ENCODE peak calls at places on chromosomes 13 and 19, in four cellular contexts. One of them, this sample, is unnamed.

GRCh38 chr19:10269333-10270179 is 1.4 kb upstream of the ICAM1 start:
- DNase-seq in neural progenitor cell: peak; percentile 87
- DNase-seq in Panc1: peak; percentile 33
- DNase-seq in adrenal gland: peak; percentile 79
- DNase-seq in this sample: peak; percentile 81

GRCh38 chr19:45569619-45570421 is 14.8 kb downstream of the OPA3 start:
- DNase-seq in adrenal gland: peak; percentile 71
- DNase-seq in Panc1: no peak
- DNase-seq in neural progenitor cell: peak; percentile 80
- DNase-seq in this sample: peak; percentile 56

GRCh38 chr19:46745521-46746280 is at the start of gene FKRP:
- DNase-seq in adrenal gland: no peak
- DNase-seq in Panc1: no peak
- DNase-seq in neural progenitor cell: peak; percentile 69
- DNase-seq in this sample: peak; percentile 25

GRCh38 chr13:28641600-28641926 is 17.4 kb upstream of the POMP start:
- DNase-seq in Panc1: no peak
- DNase-seq in neural progenitor cell: no peak
- DNase-seq in adrenal gland: no peak
- DNase-seq in this sample: no peak

GRCh38 chr13:41546372-41547252 is 89.3 kb downstream of the RGCC start:
- DNase-seq in Panc1: no peak
- DNase-seq in adrenal gland: no peak
- DNase-seq in neural progenitor cell: no peak
- DNase-seq in this sample: no peak

GRCh38 chr13:27621116-27621365 is 651 bp upstream of the POLR1D start:
- DNase-seq in adrenal gland: no peak
- DNase-seq in Panc1: no peak
- DNase-seq in neural progenitor cell: no peak
- DNase-seq in this sample: no peak

GRCh38 chr13:102580552-102581169 is 16.1 kb upstream of the TPP2 start:
- DNase-seq in adrenal gland: no peak
- DNase-seq in Panc1: peak; percentile 53
- DNase-seq in neural progenitor cell: peak; percentile 73
- DNase-seq in this sample: no peak

GRCh38 chr13:91468301-91468700 is 69.9 kb downstream of the GPC5 start:
- DNase-seq in neural progenitor cell: no peak
- DNase-seq in adrenal gland: no peak
- DNase-seq in Panc1: no peak
- DNase-seq in this sample: no peak

GRCh38 chr19:38006361-38007045 is 99.5 kb downstream of the SIPA1L3 start:
- DNase-seq in Panc1: no peak
- DNase-seq in neural progenitor cell: no peak
- DNase-seq in adrenal gland: no peak
- DNase-seq in this sample: no peak

GRCh38 chr19:49741210-49741844 is 21.8 kb downstream of the TSKS start:
- DNase-seq in adrenal gland: no peak
- DNase-seq in neural progenitor cell: no peak
- DNase-seq in Panc1: no peak
- DNase-seq in this sample: no peak

GRCh38 chr19:19541572-19541971 is 3.5 kb downstream of the CILP2 start:
- DNase-seq in adrenal gland: no peak
- DNase-seq in Panc1: no peak
- DNase-seq in neural progenitor cell: no peak
- DNase-seq in this sample: no peak

GRCh38 chr13:77328819-77329132 is 1.9 kb upstream of the MYCBP2 start:
- DNase-seq in Panc1: no peak
- DNase-seq in adrenal gland: no peak
- DNase-seq in neural progenitor cell: no peak
- DNase-seq in this sample: no peak

GRCh38 chr19:610801-611505 is 21.3 kb downstream of the HCN2 start:
- DNase-seq in adrenal gland: peak; percentile 74
- DNase-seq in neural progenitor cell: no peak
- DNase-seq in Panc1: no peak
- DNase-seq in this sample: no peak

GRCh38 chr19:51135004-51135403 is 7.1 kb upstream of the SIGLEC7 start:
- DNase-seq in neural progenitor cell: no peak
- DNase-seq in adrenal gland: no peak
- DNase-seq in Panc1: no peak
- DNase-seq in this sample: no peak

GRCh38 chr13:59643239-59643865 is 520.4 kb downstream of the DIAPH3 start:
- DNase-seq in Panc1: no peak
- DNase-seq in adrenal gland: no peak
- DNase-seq in neural progenitor cell: no peak
- DNase-seq in this sample: no peak

GRCh38 chr13:99310382-99311031 is 3.3 kb upstream of the GPR183 start:
- DNase-seq in Panc1: no peak
- DNase-seq in adrenal gland: no peak
- DNase-seq in neural progenitor cell: no peak
- DNase-seq in this sample: no peak

GRCh38 chr13:77373541-77373940 is 46.6 kb upstream of the MYCBP2 start:
- DNase-seq in neural progenitor cell: no peak
- DNase-seq in Panc1: no peak
- DNase-seq in adrenal gland: no peak
- DNase-seq in this sample: no peak

GRCh38 chr19:16587031-16588023 is 15.1 kb upstream of the SLC35E1 start:
- DNase-seq in neural progenitor cell: no peak
- DNase-seq in adrenal gland: no peak
- DNase-seq in Panc1: no peak
- DNase-seq in this sample: peak; percentile 44

GRCh38 chr19:39211731-39212376 is 7.8 kb upstream of the SYCN start:
- DNase-seq in neural progenitor cell: no peak
- DNase-seq in adrenal gland: no peak
- DNase-seq in Panc1: no peak
- DNase-seq in this sample: no peak

GRCh38 chr13:36639610-36640009 is 34.2 kb upstream of the SERTM1 start:
- DNase-seq in neural progenitor cell: no peak
- DNase-seq in adrenal gland: no peak
- DNase-seq in Panc1: no peak
- DNase-seq in this sample: no peak

GRCh38 chr19:1503089-1503924 is 9.5 kb downstream of the ADAMTSL5 start:
- DNase-seq in Panc1: no peak
- DNase-seq in adrenal gland: no peak
- DNase-seq in neural progenitor cell: peak; percentile 86
- DNase-seq in this sample: peak; percentile 31

DNA sequence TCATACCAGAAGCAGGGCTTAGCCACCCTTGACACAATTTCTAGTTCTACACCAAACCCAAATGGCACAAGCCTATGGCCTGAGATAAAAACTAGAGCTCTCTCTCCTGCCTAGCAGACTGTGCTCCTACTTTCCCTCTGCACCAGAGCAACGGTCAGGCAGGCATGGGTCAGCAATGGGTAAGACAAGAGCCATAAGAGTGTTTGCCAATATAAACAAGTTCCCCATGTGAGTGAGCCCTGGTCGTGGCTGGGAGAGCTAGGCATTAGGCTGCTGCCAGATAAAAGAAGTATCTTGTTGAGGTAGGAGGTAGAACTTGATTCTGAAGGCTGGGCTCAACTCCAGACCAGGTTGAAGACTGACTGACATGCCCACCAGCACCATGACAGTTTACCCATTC is 1979.1 kb downstream of the OLFM4 start:
- DNase-seq in Panc1: no peak
- DNase-seq in neural progenitor cell: no peak
- DNase-seq in adrenal gland: no peak
- DNase-seq in this sample: peak; percentile 81
- H3K4me3 ChIP-seq in Panc1: no peak overlapping the region
- H3K4me3 ChIP-seq in neural progenitor cell: no peak overlapping the region
- H3K4me3 ChIP-seq in adrenal gland: no peak overlapping the region
- H3K4me3 ChIP-seq in this sample: no peak overlapping the region

GRCh38 chr13:40057228-40057627 is 401.8 kb downstream of the COG6 start:
- DNase-seq in Panc1: no peak
- DNase-seq in neural progenitor cell: no peak
- DNase-seq in adrenal gland: no peak
- DNase-seq in this sample: no peak

GRCh38 chr13:40053401-40053800 is 397.9 kb downstream of the COG6 start:
- DNase-seq in adrenal gland: no peak
- DNase-seq in Panc1: no peak
- DNase-seq in neural progenitor cell: no peak
- DNase-seq in this sample: no peak

GRCh38 chr13:40047322-40047771 is 391.9 kb downstream of the COG6 start:
- DNase-seq in Panc1: no peak
- DNase-seq in neural progenitor cell: no peak
- DNase-seq in adrenal gland: no peak
- DNase-seq in this sample: no peak

GRCh38 chr13:40048551-40048950 is 393.1 kb downstream of the COG6 start:
- DNase-seq in neural progenitor cell: no peak
- DNase-seq in adrenal gland: no peak
- DNase-seq in Panc1: no peak
- DNase-seq in this sample: no peak

GRCh38 chr13:40052954-40053353 is 397.5 kb downstream of the COG6 start:
- DNase-seq in adrenal gland: no peak
- DNase-seq in neural progenitor cell: no peak
- DNase-seq in Panc1: no peak
- DNase-seq in this sample: no peak
- H3K4me3 ChIP-seq in adrenal gland: no peak overlapping the region
- H3K4me3 ChIP-seq in neural progenitor cell: no peak overlapping the region
- H3K4me3 ChIP-seq in Panc1: no peak overlapping the region
- H3K4me3 ChIP-seq in this sample: no peak overlapping the region

DNA sequence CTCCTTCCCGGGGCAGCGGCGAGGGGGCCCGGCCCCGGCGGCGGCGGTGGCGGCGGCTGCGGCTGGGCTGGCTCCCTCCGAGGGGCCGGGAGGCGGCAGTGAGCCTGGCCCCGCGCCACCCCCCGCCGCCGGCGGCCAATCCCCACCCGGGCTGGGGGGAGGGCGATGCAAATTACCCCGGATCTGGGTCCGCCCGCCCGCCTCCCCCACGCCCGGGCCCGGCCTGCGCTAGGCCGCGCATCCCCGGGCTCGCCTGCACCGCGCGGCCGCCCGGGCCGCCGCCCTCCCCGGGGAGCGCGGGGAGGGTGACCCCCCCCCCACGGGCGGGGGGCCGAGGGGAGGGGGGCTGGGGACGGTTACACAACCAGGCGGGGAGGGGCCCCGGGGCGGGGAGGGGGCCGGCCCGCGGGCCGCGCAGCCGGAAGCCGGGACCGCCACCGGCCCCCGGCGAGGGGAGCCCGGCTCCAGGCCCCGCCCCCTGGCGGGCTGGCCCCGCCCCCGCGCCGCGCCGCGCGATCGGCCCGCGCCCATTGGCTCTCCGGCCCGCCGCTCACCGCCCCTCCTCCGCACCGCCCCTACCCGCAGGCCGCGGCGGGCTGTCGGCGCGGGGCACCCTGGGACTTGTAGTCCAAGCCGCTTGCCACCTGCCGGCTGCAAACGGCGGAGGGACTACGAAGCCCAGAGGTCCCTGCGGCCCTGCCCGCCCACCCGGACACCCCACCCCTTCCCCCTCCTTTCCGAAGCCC is 1.1 kb downstream of the ZBTB7A start:
- DNase-seq in neural progenitor cell: peak; percentile 99
- DNase-seq in Panc1: peak; percentile 18
- DNase-seq in adrenal gland: peak; percentile 97
- DNase-seq in this sample: peak; percentile 97
- H3K4me3 ChIP-seq in neural progenitor cell: peak overlapping the region; percentile 81
- H3K4me3 ChIP-seq in Panc1: peak overlapping the region; percentile 67
- H3K4me3 ChIP-seq in adrenal gland: no peak overlapping the region
- H3K4me3 ChIP-seq in this sample: no peak overlapping the region

GRCh38 chr13:55572862-55573261 is 1567.9 kb upstream of the PRR20A start:
- DNase-seq in neural progenitor cell: no peak
- DNase-seq in adrenal gland: no peak
- DNase-seq in Panc1: no peak
- DNase-seq in this sample: no peak

GRCh38 chr13:55577082-55577846 is 1563.5 kb upstream of the PRR20A start:
- DNase-seq in neural progenitor cell: peak; percentile 3
- DNase-seq in Panc1: no peak
- DNase-seq in adrenal gland: no peak
- DNase-seq in this sample: no peak

GRCh38 chr13:55573565-55573964 is 1567.2 kb upstream of the PRR20A start:
- DNase-seq in adrenal gland: no peak
- DNase-seq in Panc1: no peak
- DNase-seq in neural progenitor cell: no peak
- DNase-seq in this sample: no peak

GRCh38 chr13:55577847-55578210 is 1562.9 kb upstream of the PRR20A start:
- DNase-seq in Panc1: no peak
- DNase-seq in adrenal gland: no peak
- DNase-seq in neural progenitor cell: no peak
- DNase-seq in this sample: no peak

DNA sequence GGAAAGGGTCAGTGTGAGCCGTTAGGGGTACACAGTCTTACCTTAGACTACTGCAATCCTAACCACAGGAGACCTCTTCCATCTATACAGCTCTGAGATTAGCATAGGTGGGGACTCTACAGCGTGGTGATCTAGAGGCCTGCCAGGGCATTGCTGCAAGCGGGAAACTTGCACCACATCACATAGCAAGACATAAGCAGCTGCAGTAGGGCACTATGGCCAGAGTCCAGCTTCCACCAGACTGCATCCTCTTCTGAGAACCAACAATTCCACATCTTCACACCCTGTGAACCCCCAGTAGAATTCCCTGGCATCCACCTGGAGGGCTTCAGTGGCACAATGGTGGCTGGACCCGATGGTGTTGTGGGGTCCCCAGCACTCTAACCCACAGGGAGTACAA is 1564.3 kb upstream of the PRR20A start:
- DNase-seq in neural progenitor cell: no peak
- DNase-seq in adrenal gland: no peak
- DNase-seq in Panc1: no peak
- DNase-seq in this sample: no peak
- H3K4me3 ChIP-seq in neural progenitor cell: no peak overlapping the region
- H3K4me3 ChIP-seq in adrenal gland: no peak overlapping the region
- H3K4me3 ChIP-seq in Panc1: no peak overlapping the region
- H3K4me3 ChIP-seq in this sample: no peak overlapping the region

GRCh38 chr13:114066956-114067355 is 65.5 kb downstream of the RASA3 start:
- DNase-seq in neural progenitor cell: no peak
- DNase-seq in Panc1: no peak
- DNase-seq in adrenal gland: no peak
- DNase-seq in this sample: no peak
- H3K4me3 ChIP-seq in neural progenitor cell: no peak overlapping the region
- H3K4me3 ChIP-seq in Panc1: no peak overlapping the region
- H3K4me3 ChIP-seq in adrenal gland: no peak overlapping the region
- H3K4me3 ChIP-seq in this sample: no peak overlapping the region